ENCODE peak calls at places on chromosomes 13 and 19, in eight cellular contexts. One of them, this sample, is unnamed.

GRCh38 chr13:39676315-39676876 is 20.9 kb downstream of the COG6 start:
- DNase-seq in activated CD4-positive, alpha-beta T cell treated with anti-CD3 and anti-CD28 coated beads for 24 hours: no peak
- DNase-seq in stimulated activated CD8-positive, alpha-beta memory T cell treated with anti-CD3 and anti-CD28 coated beads, Interleukin-4, amount 100 ng/mL, for 1 hour: no peak
- DNase-seq in transverse colon: no peak
- DNase-seq in T-helper 1 cell: no peak
- DNase-seq in AML-193: peak; percentile 74
- DNase-seq in brain microvascular endothelial cell: peak; percentile 35
- DNase-seq in fibroblast of pulmonary artery: peak; percentile 75
- DNase-seq in this sample: peak; percentile 35

GRCh38 chr13:112245959-112246358 is 130.2 kb upstream of the SPACA7 start:
- DNase-seq in activated CD4-positive, alpha-beta T cell treated with anti-CD3 and anti-CD28 coated beads for 24 hours: no peak
- DNase-seq in stimulated activated CD8-positive, alpha-beta memory T cell treated with anti-CD3 and anti-CD28 coated beads, Interleukin-4, amount 100 ng/mL, for 1 hour: no peak
- DNase-seq in transverse colon: no peak
- DNase-seq in T-helper 1 cell: no peak
- DNase-seq in AML-193: no peak
- DNase-seq in brain microvascular endothelial cell: no peak
- DNase-seq in fibroblast of pulmonary artery: no peak
- DNase-seq in this sample: no peak

GRCh38 chr13:39095500-39095899 is 57.2 kb downstream of the NHLRC3 start:
- DNase-seq in activated CD4-positive, alpha-beta T cell treated with anti-CD3 and anti-CD28 coated beads for 24 hours: no peak
- DNase-seq in stimulated activated CD8-positive, alpha-beta memory T cell treated with anti-CD3 and anti-CD28 coated beads, Interleukin-4, amount 100 ng/mL, for 1 hour: no peak
- DNase-seq in transverse colon: no peak
- DNase-seq in T-helper 1 cell: no peak
- DNase-seq in AML-193: no peak
- DNase-seq in brain microvascular endothelial cell: no peak
- DNase-seq in fibroblast of pulmonary artery: no peak
- DNase-seq in this sample: no peak

GRCh38 chr19:29509456-29509855 is 16.3 kb upstream of the VSTM2B start:
- DNase-seq in activated CD4-positive, alpha-beta T cell treated with anti-CD3 and anti-CD28 coated beads for 24 hours: no peak
- DNase-seq in stimulated activated CD8-positive, alpha-beta memory T cell treated with anti-CD3 and anti-CD28 coated beads, Interleukin-4, amount 100 ng/mL, for 1 hour: no peak
- DNase-seq in transverse colon: no peak
- DNase-seq in T-helper 1 cell: no peak
- DNase-seq in AML-193: no peak
- DNase-seq in brain microvascular endothelial cell: no peak
- DNase-seq in fibroblast of pulmonary artery: no peak
- DNase-seq in this sample: no peak

GRCh38 chr19:11197291-11198174 is at the start of gene KANK2:
- DNase-seq in activated CD4-positive, alpha-beta T cell treated with anti-CD3 and anti-CD28 coated beads for 24 hours: peak; percentile 68
- DNase-seq in stimulated activated CD8-positive, alpha-beta memory T cell treated with anti-CD3 and anti-CD28 coated beads, Interleukin-4, amount 100 ng/mL, for 1 hour: peak; percentile 42
- DNase-seq in transverse colon: peak; percentile 90
- DNase-seq in T-helper 1 cell: peak; percentile 57
- DNase-seq in AML-193: peak; percentile 69
- DNase-seq in brain microvascular endothelial cell: peak; percentile 33
- DNase-seq in fibroblast of pulmonary artery: peak; percentile 75
- DNase-seq in this sample: peak; percentile 50

GRCh38 chr13:109784590-109785140 is 1.7 kb downstream of the IRS2 start:
- DNase-seq in activated CD4-positive, alpha-beta T cell treated with anti-CD3 and anti-CD28 coated beads for 24 hours: peak; percentile 56
- DNase-seq in stimulated activated CD8-positive, alpha-beta memory T cell treated with anti-CD3 and anti-CD28 coated beads, Interleukin-4, amount 100 ng/mL, for 1 hour: no peak
- DNase-seq in transverse colon: peak; percentile 80
- DNase-seq in T-helper 1 cell: peak; percentile 49
- DNase-seq in AML-193: peak; percentile 63
- DNase-seq in brain microvascular endothelial cell: peak; percentile 42
- DNase-seq in fibroblast of pulmonary artery: peak; percentile 77
- DNase-seq in this sample: peak; percentile 43

GRCh38 chr19:17180997-17181702 is 34.0 kb upstream of the USE1 start:
- DNase-seq in activated CD4-positive, alpha-beta T cell treated with anti-CD3 and anti-CD28 coated beads for 24 hours: no peak
- DNase-seq in stimulated activated CD8-positive, alpha-beta memory T cell treated with anti-CD3 and anti-CD28 coated beads, Interleukin-4, amount 100 ng/mL, for 1 hour: no peak
- DNase-seq in transverse colon: no peak
- DNase-seq in T-helper 1 cell: no peak
- DNase-seq in AML-193: no peak
- DNase-seq in brain microvascular endothelial cell: no peak
- DNase-seq in fibroblast of pulmonary artery: no peak
- DNase-seq in this sample: no peak

GRCh38 chr19:30691767-30692516 is 319.8 kb downstream of the ZNF536 start:
- DNase-seq in activated CD4-positive, alpha-beta T cell treated with anti-CD3 and anti-CD28 coated beads for 24 hours: no peak
- DNase-seq in stimulated activated CD8-positive, alpha-beta memory T cell treated with anti-CD3 and anti-CD28 coated beads, Interleukin-4, amount 100 ng/mL, for 1 hour: no peak
- DNase-seq in transverse colon: no peak
- DNase-seq in T-helper 1 cell: no peak
- DNase-seq in AML-193: no peak
- DNase-seq in brain microvascular endothelial cell: no peak
- DNase-seq in fibroblast of pulmonary artery: no peak
- DNase-seq in this sample: no peak

GRCh38 chr13:98482476-98483444 is 94.1 kb downstream of the STK24 start:
- DNase-seq in activated CD4-positive, alpha-beta T cell treated with anti-CD3 and anti-CD28 coated beads for 24 hours: no peak
- DNase-seq in stimulated activated CD8-positive, alpha-beta memory T cell treated with anti-CD3 and anti-CD28 coated beads, Interleukin-4, amount 100 ng/mL, for 1 hour: no peak
- DNase-seq in transverse colon: peak; percentile 71
- DNase-seq in T-helper 1 cell: no peak
- DNase-seq in AML-193: no peak
- DNase-seq in brain microvascular endothelial cell: peak; percentile 85
- DNase-seq in fibroblast of pulmonary artery: peak; percentile 57
- DNase-seq in this sample: no peak

GRCh38 chr13:21742041-21742440 is 71.2 kb downstream of the FGF9 start:
- DNase-seq in activated CD4-positive, alpha-beta T cell treated with anti-CD3 and anti-CD28 coated beads for 24 hours: no peak
- DNase-seq in stimulated activated CD8-positive, alpha-beta memory T cell treated with anti-CD3 and anti-CD28 coated beads, Interleukin-4, amount 100 ng/mL, for 1 hour: no peak
- DNase-seq in transverse colon: peak; percentile 49
- DNase-seq in T-helper 1 cell: no peak
- DNase-seq in AML-193: no peak
- DNase-seq in brain microvascular endothelial cell: no peak
- DNase-seq in fibroblast of pulmonary artery: no peak
- DNase-seq in this sample: no peak

GRCh38 chr13:110225007-110225406 is 82.0 kb downstream of the COL4A1 start:
- DNase-seq in activated CD4-positive, alpha-beta T cell treated with anti-CD3 and anti-CD28 coated beads for 24 hours: no peak
- DNase-seq in stimulated activated CD8-positive, alpha-beta memory T cell treated with anti-CD3 and anti-CD28 coated beads, Interleukin-4, amount 100 ng/mL, for 1 hour: no peak
- DNase-seq in transverse colon: no peak
- DNase-seq in T-helper 1 cell: no peak
- DNase-seq in AML-193: no peak
- DNase-seq in brain microvascular endothelial cell: no peak
- DNase-seq in fibroblast of pulmonary artery: no peak
- DNase-seq in this sample: no peak

GRCh38 chr19:485583-486236 is 10.6 kb upstream of the MADCAM1 start:
- DNase-seq in activated CD4-positive, alpha-beta T cell treated with anti-CD3 and anti-CD28 coated beads for 24 hours: no peak
- DNase-seq in stimulated activated CD8-positive, alpha-beta memory T cell treated with anti-CD3 and anti-CD28 coated beads, Interleukin-4, amount 100 ng/mL, for 1 hour: no peak
- DNase-seq in transverse colon: no peak
- DNase-seq in T-helper 1 cell: no peak
- DNase-seq in AML-193: no peak
- DNase-seq in brain microvascular endothelial cell: no peak
- DNase-seq in fibroblast of pulmonary artery: no peak
- DNase-seq in this sample: no peak

GRCh38 chr13:113209880-113210421 is 538 bp downstream of the CUL4A start:
- DNase-seq in activated CD4-positive, alpha-beta T cell treated with anti-CD3 and anti-CD28 coated beads for 24 hours: peak; percentile 53
- DNase-seq in stimulated activated CD8-positive, alpha-beta memory T cell treated with anti-CD3 and anti-CD28 coated beads, Interleukin-4, amount 100 ng/mL, for 1 hour: no peak
- DNase-seq in transverse colon: peak; percentile 76
- DNase-seq in T-helper 1 cell: peak; percentile 77
- DNase-seq in AML-193: peak; percentile 49
- DNase-seq in brain microvascular endothelial cell: peak; percentile 20
- DNase-seq in fibroblast of pulmonary artery: peak; percentile 59
- DNase-seq in this sample: peak; percentile 59

GRCh38 chr13:98978280-98978679 is 416 bp upstream of the DOCK9 start:
- DNase-seq in activated CD4-positive, alpha-beta T cell treated with anti-CD3 and anti-CD28 coated beads for 24 hours: no peak
- DNase-seq in stimulated activated CD8-positive, alpha-beta memory T cell treated with anti-CD3 and anti-CD28 coated beads, Interleukin-4, amount 100 ng/mL, for 1 hour: no peak
- DNase-seq in transverse colon: no peak
- DNase-seq in T-helper 1 cell: no peak
- DNase-seq in AML-193: no peak
- DNase-seq in brain microvascular endothelial cell: peak; percentile 84
- DNase-seq in fibroblast of pulmonary artery: peak; percentile 65
- DNase-seq in this sample: no peak

GRCh38 chr19:48867119-48867921 is 1.1 kb downstream of the PLEKHA4 start:
- DNase-seq in activated CD4-positive, alpha-beta T cell treated with anti-CD3 and anti-CD28 coated beads for 24 hours: no peak
- DNase-seq in stimulated activated CD8-positive, alpha-beta memory T cell treated with anti-CD3 and anti-CD28 coated beads, Interleukin-4, amount 100 ng/mL, for 1 hour: no peak
- DNase-seq in transverse colon: no peak
- DNase-seq in T-helper 1 cell: no peak
- DNase-seq in AML-193: no peak
- DNase-seq in brain microvascular endothelial cell: no peak
- DNase-seq in fibroblast of pulmonary artery: no peak
- DNase-seq in this sample: no peak

GRCh38 chr19:46821512-46822359 is 28.9 kb downstream of the AP2S1 start:
- DNase-seq in activated CD4-positive, alpha-beta T cell treated with anti-CD3 and anti-CD28 coated beads for 24 hours: peak; percentile 44
- DNase-seq in stimulated activated CD8-positive, alpha-beta memory T cell treated with anti-CD3 and anti-CD28 coated beads, Interleukin-4, amount 100 ng/mL, for 1 hour: peak; percentile 21
- DNase-seq in transverse colon: peak; percentile 67
- DNase-seq in T-helper 1 cell: peak; percentile 33
- DNase-seq in AML-193: no peak
- DNase-seq in brain microvascular endothelial cell: no peak
- DNase-seq in fibroblast of pulmonary artery: no peak
- DNase-seq in this sample: peak; percentile 94

GRCh38 chr13:70386919-70387318 is 278.7 kb upstream of the KLHL1 start:
- DNase-seq in activated CD4-positive, alpha-beta T cell treated with anti-CD3 and anti-CD28 coated beads for 24 hours: no peak
- DNase-seq in stimulated activated CD8-positive, alpha-beta memory T cell treated with anti-CD3 and anti-CD28 coated beads, Interleukin-4, amount 100 ng/mL, for 1 hour: no peak
- DNase-seq in transverse colon: no peak
- DNase-seq in T-helper 1 cell: no peak
- DNase-seq in AML-193: no peak
- DNase-seq in brain microvascular endothelial cell: no peak
- DNase-seq in fibroblast of pulmonary artery: no peak
- DNase-seq in this sample: no peak

GRCh38 chr19:5305163-5305562 is 35.4 kb downstream of the PTPRS start:
- DNase-seq in activated CD4-positive, alpha-beta T cell treated with anti-CD3 and anti-CD28 coated beads for 24 hours: no peak
- DNase-seq in stimulated activated CD8-positive, alpha-beta memory T cell treated with anti-CD3 and anti-CD28 coated beads, Interleukin-4, amount 100 ng/mL, for 1 hour: no peak
- DNase-seq in transverse colon: no peak
- DNase-seq in T-helper 1 cell: no peak
- DNase-seq in AML-193: no peak
- DNase-seq in brain microvascular endothelial cell: no peak
- DNase-seq in fibroblast of pulmonary artery: no peak
- DNase-seq in this sample: no peak

GRCh38 chr13:97367427-97367826 is 66.5 kb upstream of the RAP2A start:
- DNase-seq in activated CD4-positive, alpha-beta T cell treated with anti-CD3 and anti-CD28 coated beads for 24 hours: no peak
- DNase-seq in stimulated activated CD8-positive, alpha-beta memory T cell treated with anti-CD3 and anti-CD28 coated beads, Interleukin-4, amount 100 ng/mL, for 1 hour: no peak
- DNase-seq in transverse colon: no peak
- DNase-seq in T-helper 1 cell: no peak
- DNase-seq in AML-193: no peak
- DNase-seq in brain microvascular endothelial cell: peak; percentile 82
- DNase-seq in fibroblast of pulmonary artery: peak; percentile 56
- DNase-seq in this sample: no peak

GRCh38 chr19:54104998-54105715 is 2.5 kb downstream of the NDUFA3 start:
- DNase-seq in activated CD4-positive, alpha-beta T cell treated with anti-CD3 and anti-CD28 coated beads for 24 hours: no peak
- DNase-seq in stimulated activated CD8-positive, alpha-beta memory T cell treated with anti-CD3 and anti-CD28 coated beads, Interleukin-4, amount 100 ng/mL, for 1 hour: no peak
- DNase-seq in transverse colon: no peak
- DNase-seq in T-helper 1 cell: no peak
- DNase-seq in AML-193: no peak
- DNase-seq in brain microvascular endothelial cell: no peak
- DNase-seq in fibroblast of pulmonary artery: no peak
- DNase-seq in this sample: no peak

GRCh38 chr19:47267350-47267759 is 7.3 kb upstream of the INAFM1 start:
- DNase-seq in activated CD4-positive, alpha-beta T cell treated with anti-CD3 and anti-CD28 coated beads for 24 hours: no peak
- DNase-seq in stimulated activated CD8-positive, alpha-beta memory T cell treated with anti-CD3 and anti-CD28 coated beads, Interleukin-4, amount 100 ng/mL, for 1 hour: no peak
- DNase-seq in transverse colon: no peak
- DNase-seq in T-helper 1 cell: no peak
- DNase-seq in AML-193: no peak
- DNase-seq in brain microvascular endothelial cell: no peak
- DNase-seq in fibroblast of pulmonary artery: no peak
- DNase-seq in this sample: no peak

GRCh38 chr19:6069268-6069771 is 41.0 kb downstream of the RFX2 start:
- DNase-seq in activated CD4-positive, alpha-beta T cell treated with anti-CD3 and anti-CD28 coated beads for 24 hours: no peak
- DNase-seq in stimulated activated CD8-positive, alpha-beta memory T cell treated with anti-CD3 and anti-CD28 coated beads, Interleukin-4, amount 100 ng/mL, for 1 hour: no peak
- DNase-seq in transverse colon: no peak
- DNase-seq in T-helper 1 cell: no peak
- DNase-seq in AML-193: no peak
- DNase-seq in brain microvascular endothelial cell: no peak
- DNase-seq in fibroblast of pulmonary artery: no peak
- DNase-seq in this sample: no peak

GRCh38 chr19:18645035-18645511 is 8.2 kb downstream of the KLHL26 start:
- DNase-seq in activated CD4-positive, alpha-beta T cell treated with anti-CD3 and anti-CD28 coated beads for 24 hours: no peak
- DNase-seq in stimulated activated CD8-positive, alpha-beta memory T cell treated with anti-CD3 and anti-CD28 coated beads, Interleukin-4, amount 100 ng/mL, for 1 hour: no peak
- DNase-seq in transverse colon: no peak
- DNase-seq in T-helper 1 cell: no peak
- DNase-seq in AML-193: no peak
- DNase-seq in brain microvascular endothelial cell: no peak
- DNase-seq in fibroblast of pulmonary artery: no peak
- DNase-seq in this sample: no peak